ENCODE peak calls at places on chromosomes 2 and 18, in five cellular contexts. One of them, this sample, is unnamed.

GRCh38 chr2:36392854-36393253 is 37.3 kb downstream of the CRIM1 start:
- DNase-seq in K562: no peak
- DNase-seq in IMR-90: no peak
- DNase-seq in A549: no peak
- DNase-seq in HepG2: no peak
- DNase-seq in this sample: no peak

GRCh38 chr2:105256431-105257047 is 15.0 kb downstream of the GPR45 start:
- DNase-seq in K562: no peak
- DNase-seq in A549: no peak
- DNase-seq in HepG2: no peak
- DNase-seq in IMR-90: no peak
- DNase-seq in this sample: no peak

GRCh38 chr2:85132392-85132791 is 800 bp upstream of the TCF7L1 start:
- DNase-seq in A549: peak
- DNase-seq in K562: no peak
- DNase-seq in HepG2: no peak
- DNase-seq in IMR-90: peak
- DNase-seq in this sample: no peak

GRCh38 chr2:98805412-98806265 is 74.7 kb upstream of the MGAT4A start:
- DNase-seq in A549: no peak
- DNase-seq in IMR-90: peak
- DNase-seq in K562: no peak
- DNase-seq in HepG2: peak
- DNase-seq in this sample: no peak

GRCh38 chr18:62187543-62188378 is 706 bp downstream of the RELCH start:
- DNase-seq in K562: peak
- DNase-seq in A549: peak
- DNase-seq in HepG2: peak
- DNase-seq in IMR-90: peak
- DNase-seq in this sample: peak

GRCh38 chr2:169046440-169047151 is 15.5 kb upstream of the ABCB11 start:
- DNase-seq in IMR-90: no peak
- DNase-seq in A549: peak
- DNase-seq in K562: no peak
- DNase-seq in HepG2: no peak
- DNase-seq in this sample: no peak

GRCh38 chr2:217887841-217888665 is 114.7 kb downstream of the TNS1 start:
- DNase-seq in HepG2: no peak
- DNase-seq in IMR-90: peak
- DNase-seq in K562: peak
- DNase-seq in A549: no peak
- DNase-seq in this sample: no peak

GRCh38 chr2:40700211-40700954 is 248.5 kb upstream of the SLC8A1 start:
- DNase-seq in IMR-90: no peak
- DNase-seq in HepG2: no peak
- DNase-seq in A549: no peak
- DNase-seq in K562: no peak
- DNase-seq in this sample: no peak

GRCh38 chr2:129465045-129465444 is 514.4 kb upstream of the RAB6C start:
- DNase-seq in A549: no peak
- DNase-seq in HepG2: no peak
- DNase-seq in K562: no peak
- DNase-seq in IMR-90: no peak
- DNase-seq in this sample: no peak

GRCh38 chr2:109060496-109060895 is 68.5 kb upstream of the SH3RF3 start:
- DNase-seq in K562: no peak
- DNase-seq in A549: no peak
- DNase-seq in HepG2: no peak
- DNase-seq in IMR-90: no peak
- DNase-seq in this sample: no peak

GRCh38 chr2:171923206-171923605 is 945 bp downstream of the HAT1 start:
- DNase-seq in A549: peak
- DNase-seq in HepG2: peak
- DNase-seq in IMR-90: peak
- DNase-seq in K562: peak
- DNase-seq in this sample: no peak

GRCh38 chr18:11995445-11996189 is 14.3 kb downstream of the IMPA2 start:
- DNase-seq in HepG2: peak
- DNase-seq in K562: peak
- DNase-seq in A549: peak
- DNase-seq in IMR-90: peak
- DNase-seq in this sample: peak

GRCh38 chr2:143171817-143172216 is 42.6 kb downstream of the ARHGAP15 start:
- DNase-seq in HepG2: no peak
- DNase-seq in A549: peak
- DNase-seq in IMR-90: peak
- DNase-seq in K562: no peak
- DNase-seq in this sample: no peak

GRCh38 chr2:59150430-59150829 is 909.3 kb upstream of the FANCL start:
- DNase-seq in HepG2: no peak
- DNase-seq in K562: no peak
- DNase-seq in IMR-90: no peak
- DNase-seq in A549: no peak
- DNase-seq in this sample: no peak

GRCh38 chr2:96250188-96250587 is 15.6 kb downstream of the TMEM127 start:
- DNase-seq in A549: no peak
- DNase-seq in HepG2: no peak
- DNase-seq in K562: no peak
- DNase-seq in IMR-90: no peak
- DNase-seq in this sample: no peak

GRCh38 chr2:147364597-147364996 is 480.2 kb upstream of the ACVR2A start:
- DNase-seq in IMR-90: no peak
- DNase-seq in A549: no peak
- DNase-seq in HepG2: no peak
- DNase-seq in K562: no peak
- DNase-seq in this sample: no peak

GRCh38 chr2:239012936-239013669 is 165.2 kb downstream of the TWIST2 start:
- DNase-seq in K562: no peak
- DNase-seq in HepG2: no peak
- DNase-seq in A549: no peak
- DNase-seq in IMR-90: no peak
- DNase-seq in this sample: no peak

GRCh38 chr2:201680743-201681142 is 17.7 kb downstream of the MPP4 start:
- DNase-seq in HepG2: peak
- DNase-seq in K562: peak
- DNase-seq in A549: peak
- DNase-seq in IMR-90: no peak
- DNase-seq in this sample: peak

GRCh38 chr2:102141915-102142828 is at the start of gene IL1R1:
- DNase-seq in HepG2: peak
- DNase-seq in IMR-90: peak
- DNase-seq in K562: peak
- DNase-seq in A549: peak
- DNase-seq in this sample: no peak

GRCh38 chr2:66301767-66302140 is 133.2 kb upstream of the MEIS1 start:
- DNase-seq in IMR-90: no peak
- DNase-seq in HepG2: no peak
- DNase-seq in K562: no peak
- DNase-seq in A549: no peak
- DNase-seq in this sample: no peak

GRCh38 chr2:66306488-66306887 is 128.4 kb upstream of the MEIS1 start:
- DNase-seq in K562: no peak
- DNase-seq in A549: no peak
- DNase-seq in HepG2: no peak
- DNase-seq in IMR-90: no peak
- DNase-seq in this sample: no peak

GRCh38 chr2:66303471-66303870 is 131.5 kb upstream of the MEIS1 start:
- DNase-seq in IMR-90: no peak
- DNase-seq in A549: no peak
- DNase-seq in K562: no peak
- DNase-seq in HepG2: no peak
- DNase-seq in this sample: no peak

GRCh38 chr2:66301073-66301766 is 133.7 kb upstream of the MEIS1 start:
- DNase-seq in IMR-90: peak
- DNase-seq in A549: no peak
- DNase-seq in HepG2: no peak
- DNase-seq in K562: no peak
- DNase-seq in this sample: no peak

GRCh38 chr2:66305714-66306113 is 129.2 kb upstream of the MEIS1 start:
- DNase-seq in IMR-90: peak
- DNase-seq in HepG2: no peak
- DNase-seq in A549: no peak
- DNase-seq in K562: no peak
- DNase-seq in this sample: no peak
- TF ChIP-seq MAFK in IMR-90: no peak
- TF ChIP-seq MAFK in HepG2: no peak
- TF ChIP-seq MAFK in A549: no peak
- TF ChIP-seq MAFK in K562: no peak
- TF ChIP-seq MAFK in this sample: no peak

GRCh38 chr2:30113617-30114293 is 33.1 kb upstream of the YPEL5 start:
- DNase-seq in A549: peak
- DNase-seq in HepG2: no peak
- DNase-seq in K562: no peak
- DNase-seq in IMR-90: peak
- DNase-seq in this sample: no peak
- TF ChIP-seq MAFK in A549: no peak
- TF ChIP-seq MAFK in HepG2: no peak
- TF ChIP-seq MAFK in K562: no peak
- TF ChIP-seq MAFK in IMR-90: peak
- TF ChIP-seq MAFK in this sample: no peak

DNA sequence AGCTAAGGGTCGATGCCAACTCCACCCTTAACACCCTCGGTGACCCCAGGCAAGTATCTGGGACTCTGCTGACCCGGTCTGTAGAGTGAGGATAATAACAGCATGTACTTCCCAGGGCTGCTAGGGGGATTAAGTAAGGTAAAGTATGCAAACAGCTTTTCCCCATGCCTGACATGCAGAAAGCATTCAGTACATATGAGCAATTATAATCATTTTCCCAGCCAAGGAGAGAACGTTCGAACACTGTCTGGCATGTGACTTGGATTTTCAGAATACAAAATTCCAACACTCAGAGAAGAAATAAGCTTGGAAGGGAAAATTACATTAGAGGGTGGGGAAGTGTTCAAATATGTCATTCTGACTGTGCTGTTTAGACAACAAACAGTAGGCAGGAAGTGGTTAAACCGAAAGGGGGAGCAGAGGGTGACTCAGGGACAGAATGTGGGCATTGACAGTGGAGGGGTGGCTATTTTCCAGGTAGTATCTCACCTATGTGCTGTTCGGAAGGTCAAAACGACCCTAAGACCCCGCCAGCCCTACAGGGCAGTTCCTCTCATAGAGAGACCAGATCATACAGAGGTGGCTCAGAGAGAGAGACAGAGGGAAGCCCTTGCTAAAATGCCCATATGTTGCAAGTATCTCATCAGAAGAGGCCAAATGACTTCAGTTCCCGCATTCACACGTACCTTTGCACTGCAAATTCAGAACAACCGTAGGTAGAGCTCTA is 14.9 kb downstream of the ASPRV1 start:
- DNase-seq in K562: peak
- DNase-seq in IMR-90: peak
- DNase-seq in A549: peak
- DNase-seq in HepG2: peak
- DNase-seq in this sample: no peak
- TF ChIP-seq MAFK in K562: peak
- TF ChIP-seq MAFK in IMR-90: no peak
- TF ChIP-seq MAFK in A549: peak
- TF ChIP-seq MAFK in HepG2: no peak
- TF ChIP-seq MAFK in this sample: no peak

DNA sequence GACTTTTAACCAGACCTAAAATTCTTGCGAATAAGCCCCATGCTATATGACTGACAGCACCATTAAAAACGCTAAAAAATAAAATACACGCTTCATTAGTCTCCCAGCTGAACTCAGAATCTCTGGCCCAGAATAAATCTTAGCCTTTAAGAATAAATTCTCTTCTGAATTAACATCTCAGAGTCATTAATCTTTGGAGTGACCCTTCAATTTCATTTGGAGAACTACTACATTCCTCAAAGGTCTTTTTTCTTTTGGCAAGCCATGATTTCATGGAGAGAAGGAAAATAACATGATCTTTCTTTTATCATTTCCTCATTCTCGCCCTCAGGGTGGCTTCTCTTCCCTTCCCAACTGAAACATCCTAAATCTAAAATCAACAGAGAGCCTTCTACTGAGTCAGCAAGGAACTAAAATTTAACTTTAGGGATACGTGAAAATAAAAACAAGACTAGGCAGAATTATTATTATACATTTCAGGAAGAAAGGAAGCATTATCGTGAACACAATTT is 259.0 kb downstream of the AFF3 start:
- DNase-seq in K562: no peak
- DNase-seq in HepG2: no peak
- DNase-seq in IMR-90: no peak
- DNase-seq in A549: no peak
- DNase-seq in this sample: no peak
- TF ChIP-seq MAFK in K562: no peak
- TF ChIP-seq MAFK in HepG2: no peak
- TF ChIP-seq MAFK in IMR-90: peak
- TF ChIP-seq MAFK in A549: no peak
- TF ChIP-seq MAFK in this sample: no peak

DNA sequence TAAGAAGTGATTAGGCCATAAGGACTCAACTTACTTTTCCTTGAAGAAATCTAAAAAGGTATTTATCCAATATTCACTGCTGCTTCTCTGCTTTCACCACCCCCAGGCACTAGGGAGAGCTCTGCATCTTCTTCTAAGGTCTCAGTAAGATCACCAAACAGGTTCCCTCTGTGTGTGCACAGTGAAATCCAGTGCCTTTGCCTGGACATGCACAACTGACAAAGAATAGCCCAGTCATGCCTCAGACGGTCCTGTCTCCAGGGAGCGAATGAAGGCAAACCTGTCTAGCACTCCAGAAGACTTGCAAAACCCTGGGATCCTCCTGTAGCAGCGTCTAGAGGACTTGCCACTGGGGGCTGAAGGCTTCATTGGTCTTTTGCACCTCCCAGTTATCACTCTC is 344.5 kb upstream of the LRATD1 start:
- DNase-seq in HepG2: no peak
- DNase-seq in IMR-90: no peak
- DNase-seq in K562: no peak
- DNase-seq in A549: peak
- DNase-seq in this sample: no peak
- TF ChIP-seq MAFK in HepG2: no peak
- TF ChIP-seq MAFK in IMR-90: no peak
- TF ChIP-seq MAFK in K562: no peak
- TF ChIP-seq MAFK in A549: no peak
- TF ChIP-seq MAFK in this sample: no peak

GRCh38 chr2:100965596-100965995 is 36.5 kb upstream of the RPL31 start:
- DNase-seq in IMR-90: no peak
- DNase-seq in K562: no peak
- DNase-seq in HepG2: no peak
- DNase-seq in A549: no peak
- DNase-seq in this sample: no peak
- TF ChIP-seq MAFK in IMR-90: no peak
- TF ChIP-seq MAFK in K562: no peak
- TF ChIP-seq MAFK in HepG2: no peak
- TF ChIP-seq MAFK in A549: no peak
- TF ChIP-seq MAFK in this sample: no peak

DNA sequence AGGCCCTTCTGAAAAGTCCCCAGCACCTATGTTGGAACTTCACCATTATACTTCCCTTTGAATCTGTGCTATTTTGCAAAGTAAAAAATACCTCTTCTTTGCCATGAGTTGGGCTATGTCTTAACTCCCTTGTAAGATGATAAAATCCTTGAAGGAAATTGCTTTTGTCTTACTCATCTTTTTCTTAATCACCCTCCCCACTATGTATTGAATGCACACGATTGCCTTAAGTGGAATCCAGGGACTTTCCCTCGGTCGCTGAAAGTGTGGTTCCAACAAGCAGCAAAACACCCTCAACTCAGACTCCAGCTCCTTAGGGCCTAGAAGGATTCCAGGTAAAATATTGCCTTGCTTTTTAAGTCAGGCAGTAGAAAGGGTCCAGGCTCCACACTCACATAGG is 173.2 kb upstream of the ARL4C start:
- DNase-seq in A549: no peak
- DNase-seq in HepG2: no peak
- DNase-seq in K562: no peak
- DNase-seq in IMR-90: peak
- DNase-seq in this sample: no peak
- TF ChIP-seq MAFK in A549: no peak
- TF ChIP-seq MAFK in HepG2: no peak
- TF ChIP-seq MAFK in K562: no peak
- TF ChIP-seq MAFK in IMR-90: peak
- TF ChIP-seq MAFK in this sample: no peak

This sample was measured in H1.